ENCODE peak calls at places on chromosomes 1 and 21, in seven cellular contexts. Q, G, Y, M, N, T and A are unnamed samples.

GRCh38 chr1:228149341-228150020 is at the start of gene GJC2:
- DNase-seq in Q (no peak), Y (no peak), T (no peak), M (no peak), G (no peak), N (peak), A (no peak)

GRCh38 chr1:91148641-91149069 is 126.8 kb upstream of the ZNF644 start:
- DNase-seq in G (no peak), Y (no peak), N (no peak), T (no peak), Q (peak), M (no peak), A (no peak)

GRCh38 chr1:233599542-233600073 is 14.3 kb upstream of the KCNK1 start:
- DNase-seq in G (no peak), T (no peak), Y (no peak), Q (no peak), M (peak), N (no peak), A (no peak)

GRCh38 chr1:55522353-55522903 is 307.3 kb upstream of the USP24 start:
- DNase-seq in N (peak), Y (no peak), G (no peak), M (no peak), Q (no peak), T (no peak), A (no peak)

GRCh38 chr1:84078108-84078823 is 65.8 kb upstream of the PRKACB start:
- DNase-seq in G (no peak), N (no peak), T (peak), M (peak), Y (no peak), Q (no peak), A (peak)

GRCh38 chr21:39189857-39190604 is 6.8 kb upstream of the PSMG1 start:
- DNase-seq in M (no peak), T (no peak), Q (no peak), N (no peak), G (no peak), Y (no peak), A (no peak)

GRCh38 chr21:44598031-44598430 is 2.4 kb upstream of the KRTAP10-7 start:
- DNase-seq in Y (no peak), N (no peak), G (no peak), T (no peak), Q (no peak), M (no peak), A (no peak)

GRCh38 chr1:173413271-173413707 is 63.8 kb upstream of the PRDX6 start:
- DNase-seq in N (peak), T (no peak), M (no peak), Q (no peak), G (no peak), Y (no peak), A (no peak)

GRCh38 chr1:35222322-35223108 is 29.6 kb upstream of the SFPQ start:
- DNase-seq in T (no peak), Q (no peak), Y (no peak), N (no peak), G (no peak), M (no peak), A (no peak)

GRCh38 chr1:204828352-204828850 is 42.3 kb upstream of the NFASC start:
- DNase-seq in Y (peak), T (peak), M (peak), N (peak), Q (no peak), G (no peak), A (peak)

GRCh38 chr1:111225717-111226400 is 1.7 kb upstream of the CHI3L2 start:
- DNase-seq in N (no peak), T (no peak), M (no peak), G (no peak), Y (no peak), Q (no peak), A (no peak)

GRCh38 chr1:1862905-1863547 is 27.9 kb downstream of the GNB1 start:
- DNase-seq in G (no peak), N (no peak), Y (no peak), Q (no peak), T (no peak), M (no peak), A (no peak)

GRCh38 chr1:176996455-176997090 is 167.9 kb downstream of the ASTN1 start:
- DNase-seq in Q (no peak), N (no peak), M (no peak), G (no peak), T (no peak), Y (no peak), A (no peak)

GRCh38 chr1:22275626-22276395 is 132.9 kb upstream of the WNT4 start:
- DNase-seq in N (peak), T (peak), M (peak), Y (peak), G (no peak), Q (peak), A (peak)